ENCODE peak calls at places on chromosomes 5 and 9, in eight cellular contexts. M is mammary epithelial cell, O is hepatocyte, E is lung, I is HepG2, D is heart right ventricle, B is cardiac muscle cell, P is tibial nerve. S is an unnamed sample. For H3K9me3 and H3K27me3, the result is how much of the 10 kb centered on the place peaks cover.

GRCh38 chr9:88532320-88532719 is 2.7 kb upstream of the NXNL2 start:
- DNase-seq in B (peak), D (peak), M (no peak), I (no peak), P (no peak), E (peak), O (peak), S (no peak)

GRCh38 chr9:84277646-84278045 is 62.9 kb downstream of the SLC28A3 start:
- DNase-seq in B (no peak), P (no peak), M (peak), O (peak), D (no peak), I (no peak), E (no peak), S (no peak)

GRCh38 chr5:135229679-135230132 is 169.3 kb downstream of the MACROH2A1 start:
- DNase-seq in B (no peak), O (peak), M (no peak), D (no peak), E (no peak), I (peak), P (no peak), S (no peak)

GRCh38 chr9:135330307-135330631 is 149.3 kb upstream of the PPP1R26 start:
- DNase-seq in D (no peak), M (no peak), B (no peak), P (no peak), O (no peak), E (no peak), I (no peak), S (no peak)

GRCh38 chr5:103218164-103218563 is 40.4 kb upstream of the MACIR start:
- DNase-seq in O (peak), B (no peak), D (no peak), M (no peak), I (peak), E (no peak), P (no peak), S (no peak)

GRCh38 chr5:160434022-160434531 is 12.4 kb downstream of the PTTG1 start:
- DNase-seq in O (peak), B (peak), M (peak), P (no peak), I (peak), D (no peak), E (no peak), S (no peak)

GRCh38 chr5:176542135-176542595 is 5.0 kb upstream of the RNF44 start:
- DNase-seq in O (no peak), D (peak), P (no peak), M (no peak), E (no peak), I (no peak), B (no peak), S (peak)

GRCh38 chr9:16197578-16198370 is 644.9 kb downstream of the CCDC171 start:
- DNase-seq in E (no peak), P (no peak), D (no peak), I (no peak), O (peak), B (no peak), M (no peak), S (no peak)

GRCh38 chr5:3302228-3302627 is 293.4 kb upstream of the IRX1 start:
- DNase-seq in D (no peak), M (peak), O (no peak), I (no peak), B (no peak), P (no peak), E (no peak), S (no peak)

GRCh38 chr5:149387081-149387611 is 8.1 kb upstream of the IL17B start:
- DNase-seq in P (no peak), M (no peak), O (no peak), B (peak), E (no peak), I (no peak), D (no peak), S (no peak)

GRCh38 chr9:97689401-97689800 is 7.7 kb downstream of the XPA start:
- DNase-seq in M (no peak), I (no peak), E (no peak), P (no peak), B (no peak), D (no peak), O (no peak), S (no peak)

GRCh38 chr9:70195456-70195855 is 63.3 kb upstream of the SMC5 start:
- DNase-seq in B (no peak), O (no peak), E (no peak), I (no peak), D (no peak), P (no peak), M (no peak), S (no peak)

GRCh38 chr9:18666348-18666747 is 192.4 kb downstream of the ADAMTSL1 start:
- DNase-seq in B (no peak), D (no peak), M (peak), E (no peak), P (no peak), O (no peak), I (no peak), S (no peak)

GRCh38 chr5:103587185-103587748 is 24.7 kb upstream of the NUDT12 start:
- DNase-seq in E (no peak), B (no peak), D (no peak), M (peak), I (peak), P (no peak), O (peak), S (no peak)

GRCh38 chr5:158212915-158213314 is 354.0 kb upstream of the CLINT1 start:
- DNase-seq in O (no peak), B (no peak), E (no peak), D (no peak), M (no peak), I (no peak), P (no peak), S (no peak)

GRCh38 chr9:104776787-104777186 is 12.9 kb downstream of the NIPSNAP3B start:
- DNase-seq in B (no peak), O (no peak), P (no peak), E (no peak), D (no peak), I (no peak), M (no peak), S (no peak)

GRCh38 chr9:134237630-134238265 is 73.4 kb upstream of the RNU6ATAC start:
- DNase-seq in O (no peak), E (no peak), D (no peak), P (no peak), M (no peak), I (no peak), B (no peak), S (no peak)

GRCh38 chr5:816176-816575 is 31.6 kb upstream of the ZDHHC11B start:
- DNase-seq in B (no peak), M (no peak), I (no peak), P (no peak), O (no peak), E (no peak), D (no peak), S (no peak)

GRCh38 chr5:170076707-170077106 is 29.0 kb upstream of the FOXI1 start:
- DNase-seq in O (no peak), P (no peak), D (no peak), I (no peak), B (no peak), M (no peak), E (no peak), S (no peak)

GRCh38 chr9:129549139-129549538 is 71.8 kb downstream of the C9orf50 start:
- DNase-seq in D (no peak), P (no peak), I (peak), M (no peak), B (no peak), E (no peak), O (no peak), S (no peak)

GRCh38 chr9:80699551-80699998 is 989.8 kb downstream of the TLE1 start:
- DNase-seq in E (no peak), I (no peak), P (no peak), M (peak), O (peak), B (peak), D (no peak), S (no peak)

GRCh38 chr9:127805620-127806019 is 2.9 kb downstream of the FPGS start:
- DNase-seq in P (no peak), D (no peak), O (peak), E (no peak), B (peak), M (no peak), I (peak), S (no peak)

GRCh38 chr5:24591426-24591825 is 53.4 kb downstream of the CDH10 start:
- DNase-seq in M (no peak), D (no peak), B (no peak), P (no peak), I (no peak), E (no peak), O (no peak), S (no peak)

GRCh38 chr5:88976914-88977313 is 93.9 kb upstream of the MEF2C start:
- DNase-seq in M (no peak), D (no peak), O (no peak), E (no peak), I (no peak), P (no peak), B (no peak), S (no peak)

GRCh38 chr9:95462419-95463121 is 54.2 kb downstream of the PTCH1 start:
- DNase-seq in B (peak), O (peak), P (peak), M (peak), D (peak), E (peak), I (no peak), S (peak)

GRCh38 chr5:149938272-149938671 is 6.3 kb downstream of the PDE6A start:
- DNase-seq in E (peak), D (peak), I (no peak), O (no peak), B (peak), P (no peak), M (peak), S (no peak)

GRCh38 chr5:121478636-121479035 is 373.0 kb upstream of the FTMT start:
- DNase-seq in B (no peak), P (no peak), D (no peak), E (no peak), M (no peak), O (no peak), I (no peak), S (no peak)

GRCh38 chr9:136700309-136700708 is 12.1 kb upstream of the DIPK1B start:
- DNase-seq in B (no peak), M (no peak), E (no peak), I (no peak), P (no peak), O (no peak), D (no peak), S (no peak)

DNA sequence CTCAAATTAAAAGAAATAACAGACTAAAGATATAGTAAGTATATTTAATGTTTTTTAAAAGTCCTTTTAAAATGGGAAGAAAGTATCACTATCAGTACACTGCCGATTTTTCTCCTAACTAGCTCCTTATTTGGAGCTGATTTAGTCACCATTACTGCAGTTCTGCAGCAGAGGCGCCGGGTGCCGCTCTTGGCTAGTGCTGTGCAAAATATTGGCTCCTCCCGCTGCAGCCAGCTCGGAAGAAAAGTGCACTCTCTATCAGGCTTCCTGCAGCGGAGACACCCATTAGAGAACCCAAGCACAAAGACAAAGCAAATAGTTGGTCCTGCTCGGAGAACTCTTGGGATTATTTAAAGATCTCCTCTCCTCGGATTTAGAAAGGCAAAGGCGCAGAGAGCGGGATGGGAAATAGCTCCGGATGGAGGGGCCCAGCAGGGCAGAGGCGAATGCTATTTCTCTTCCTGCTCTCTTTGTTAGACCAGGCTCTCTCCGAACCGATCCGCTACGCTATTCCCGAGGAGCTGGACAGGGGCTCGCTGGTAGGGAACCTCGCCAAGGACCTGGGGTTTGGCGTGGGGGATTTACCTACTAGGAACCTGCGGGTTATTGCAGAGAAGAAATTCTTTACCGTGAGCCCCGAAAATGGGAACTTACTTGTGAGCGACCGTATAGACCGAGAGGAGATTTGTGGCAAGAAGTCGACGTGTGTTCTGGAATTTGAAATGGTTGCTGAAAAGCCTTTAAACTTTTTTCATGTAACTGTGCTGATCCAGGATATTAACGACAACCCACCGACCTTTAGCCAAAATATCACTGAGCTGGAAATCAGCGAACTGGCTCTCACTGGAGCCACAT is at the start of gene PCDHGB3:
- DNase-seq in M (peak), O (no peak), P (no peak), D (no peak), E (no peak), B (no peak), I (no peak), S (no peak)
- H3K9me3 ChIP-seq in M (under half), O (under half), P (half or more), D (half or more), E (half or more), B (under half), I (half or more), S (half or more)

DNA sequence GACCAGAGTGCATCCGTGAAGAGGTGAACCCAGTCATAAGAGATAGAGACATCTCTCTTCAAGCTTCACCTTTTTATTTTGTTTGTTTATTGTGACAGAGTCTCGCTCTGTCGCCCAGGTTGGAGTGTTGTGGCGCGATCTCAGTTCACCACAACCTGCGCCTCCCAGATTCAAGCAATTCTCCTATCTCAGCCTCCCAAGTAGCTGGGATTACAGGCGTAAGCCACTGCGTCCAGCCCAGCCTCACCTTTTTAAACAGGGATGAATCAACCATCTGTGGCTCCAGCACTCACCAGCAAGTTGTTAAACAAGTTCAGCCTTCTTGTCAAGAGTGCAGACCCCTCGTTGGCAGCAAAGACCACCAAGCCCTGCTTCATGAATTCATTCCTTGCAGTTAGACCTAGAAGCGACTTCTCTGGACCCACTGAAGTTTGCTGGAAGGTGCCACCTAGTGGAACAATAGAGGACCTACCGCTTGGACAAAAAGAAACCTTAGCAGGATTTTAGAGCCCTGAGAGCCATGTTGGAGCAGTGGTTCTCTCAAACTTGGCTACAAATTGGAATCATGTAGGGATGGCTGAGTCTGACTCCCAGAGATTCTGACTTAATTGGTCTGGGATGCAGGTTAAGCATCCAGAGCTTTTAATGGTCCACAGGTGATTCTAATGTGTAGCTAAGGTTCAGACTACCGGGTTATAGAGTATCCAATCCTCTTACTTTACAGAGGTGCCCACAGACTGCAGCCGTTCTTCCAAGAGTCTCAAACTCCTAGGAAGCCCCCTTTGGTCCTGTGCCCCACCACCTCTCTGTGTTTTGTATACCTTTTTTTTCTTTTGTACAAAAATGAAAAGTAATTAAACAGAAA is 10.5 kb upstream of the GALNT10 start:
- DNase-seq in I (peak), M (peak), D (no peak), P (no peak), O (peak), E (no peak), B (peak), S (peak)
- TF ChIP-seq CTCF in I (peak), M (peak), D (peak), P (peak), O (peak), E (peak), B (peak), S (peak)

GRCh38 chr9:130668196-130668595 is 3.8 kb downstream of the PRDM12 start:
- DNase-seq in I (no peak), E (no peak), M (no peak), B (no peak), D (no peak), O (no peak), P (no peak), S (no peak)
- H3K27me3 ChIP-seq in I (half or more), E (under half), M (under half), B (half or more), D (under half), O (half or more), P (under half), S (under half)

DNA sequence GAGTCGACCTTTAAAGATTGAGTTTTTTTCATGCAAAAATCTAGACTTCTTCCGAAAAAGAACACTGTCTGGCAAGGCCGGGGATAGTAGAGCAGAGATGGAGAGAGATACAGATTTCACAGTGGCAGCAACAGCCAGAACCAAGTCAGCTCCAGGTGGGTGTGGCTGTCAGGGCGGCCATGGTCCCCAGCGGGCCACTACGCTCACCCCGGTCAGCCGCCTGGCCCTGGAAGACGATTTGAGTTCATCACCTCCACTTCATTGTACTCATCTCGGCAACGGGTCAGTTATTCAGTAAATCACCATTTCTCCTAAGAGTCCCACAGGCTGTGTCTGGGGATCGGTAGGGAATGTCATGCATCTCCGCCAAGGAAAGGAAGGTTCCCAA is 53.0 kb downstream of the ZNF354C start:
- DNase-seq in I (no peak), P (no peak), B (no peak), M (no peak), E (no peak), O (no peak), D (no peak), S (no peak)
- H3K9me3 ChIP-seq in I (under half), P (half or more), B (under half), M (under half), E (half or more), O (under half), D (half or more), S (under half)

DNA sequence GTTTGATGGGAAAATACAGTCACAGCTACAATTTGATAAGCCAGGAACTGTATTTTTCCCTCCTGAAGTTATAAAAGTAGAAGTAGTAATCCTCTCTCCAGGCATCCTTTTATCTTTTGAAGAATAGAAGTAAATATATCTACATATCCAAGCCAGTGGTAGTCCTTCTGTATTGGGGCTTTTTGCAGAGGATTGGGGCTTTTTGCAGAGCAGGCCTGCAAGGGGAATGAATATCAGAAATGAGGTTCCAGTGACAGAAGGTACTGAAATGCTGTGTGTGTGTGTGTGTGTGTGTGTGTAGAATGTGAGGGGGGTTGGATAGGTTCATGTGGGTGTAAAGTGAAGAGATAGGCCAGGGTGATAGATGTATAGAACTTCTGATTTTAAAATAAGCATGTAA is 127.4 kb downstream of the COMMD10 start:
- DNase-seq in O (no peak), D (no peak), M (no peak), B (no peak), I (no peak), E (no peak), P (no peak), S (no peak)
- TF ChIP-seq CTCF in O (no peak), D (no peak), M (no peak), B (no peak), I (no peak), E (no peak), P (no peak), S (no peak)

DNA sequence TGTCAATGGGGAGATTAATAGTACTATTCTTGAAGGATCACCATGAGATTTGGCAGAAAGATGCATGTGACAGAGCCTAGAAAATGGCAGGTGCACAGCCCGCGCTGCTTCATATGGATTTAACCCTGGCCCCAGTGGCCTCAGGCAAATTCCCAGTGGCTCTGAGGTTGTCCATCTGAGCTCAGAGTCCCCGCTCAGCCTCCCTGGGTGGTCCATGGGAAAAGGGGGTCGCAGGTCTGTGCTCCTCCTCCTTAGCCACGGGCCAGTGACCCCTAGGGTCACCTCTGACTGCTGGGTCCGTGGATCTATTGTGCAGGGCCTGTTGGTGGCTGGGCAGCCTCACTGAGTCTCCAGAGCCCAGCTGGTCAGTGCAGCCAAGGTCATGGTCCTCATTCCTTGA is 93.3 kb upstream of the BOD1 start:
- DNase-seq in I (no peak), P (no peak), D (no peak), M (no peak), B (no peak), E (no peak), O (no peak), S (no peak)
- H3K27me3 ChIP-seq in I (under half), P (under half), D (under half), M (under half), B (under half), E (under half), O (under half), S (under half)